ENCODE peak calls at places on chromosomes 4 and X, in four cellular contexts. I, P, B and X are unnamed samples.

GRCh38 chr4:41538887-41539498 is 1.0 kb downstream of the LIMCH1 start:
- DNase-seq in I (peak), P (no peak), B (no peak), X (no peak)

GRCh38 chr4:54647070-54647469 is 10.7 kb upstream of the KIT start:
- DNase-seq in I (no peak), P (no peak), B (no peak), X (no peak)

GRCh38 chr4:153755186-153755585 is 4.6 kb downstream of the RNF175 start:
- DNase-seq in I (no peak), P (no peak), B (no peak), X (no peak)

GRCh38 chr4:63170923-63171322 is 1238.3 kb downstream of the TECRL start:
- DNase-seq in I (no peak), P (no peak), B (no peak), X (no peak)

GRCh38 chrX:130082244-130083106 is 27.8 kb downstream of the ELF4 start:
- DNase-seq in I (no peak), P (no peak), B (peak), X (no peak)

GRCh38 chr4:766559-767283 is 59.2 kb downstream of the CPLX1 start:
- DNase-seq in I (no peak), P (no peak), B (no peak), X (no peak)

GRCh38 chr4:73007526-73008100 is 61.9 kb downstream of the COX18 start:
- DNase-seq in I (no peak), P (no peak), B (no peak), X (no peak)

GRCh38 chr4:4868506-4869379 is 9.3 kb downstream of the MSX1 start:
- DNase-seq in I (no peak), P (no peak), B (no peak), X (no peak)